ENCODE peak calls at places on chromosomes 16 and 17, in four cellular contexts. B is Calu3, G is NCI-H2081, E is HCT116. M is an unnamed sample.

GRCh38 chr17:31802502-31802901 is 56.5 kb downstream of the COPRS start:
- DNase-seq in E (peak; percentile 31), B (no peak), G (no peak), M (no peak)

GRCh38 chr17:73240561-73240960 is 21.1 kb downstream of the CPSF4L start:
- DNase-seq in E (no peak), B (no peak), G (no peak), M (no peak)

GRCh38 chr16:17377360-17378324 is 93.1 kb downstream of the XYLT1 start:
- DNase-seq in B (no peak), G (no peak), E (no peak), M (peak; percentile 65)

GRCh38 chr17:44108440-44109311 is 14.8 kb downstream of the HDAC5 start:
- DNase-seq in E (no peak), B (no peak), G (no peak), M (no peak)

GRCh38 chr16:8887952-8888560 is 5.9 kb downstream of the LITAFD start:
- DNase-seq in E (no peak), B (no peak), G (no peak), M (peak; percentile 65)

GRCh38 chr16:50960517-50961202 is 190.4 kb downstream of the SALL1 start:
- DNase-seq in B (no peak), G (no peak), E (no peak), M (no peak)

GRCh38 chr16:50724237-50724747 is 17.6 kb upstream of the CYLD start:
- DNase-seq in E (no peak), B (no peak), G (no peak), M (no peak)

GRCh38 chr17:55238931-55239297 is 25.8 kb upstream of the HLF start:
- DNase-seq in G (peak; percentile 70), B (no peak), E (no peak), M (peak; percentile 70)

GRCh38 chr16:87309912-87310485 is 7.2 kb downstream of the C16orf95 start:
- DNase-seq in E (no peak), G (no peak), B (no peak), M (no peak)

GRCh38 chr16:17470871-17471744 is at the start of gene XYLT1:
- DNase-seq in E (no peak), G (no peak), B (peak; percentile 50), M (no peak)

GRCh38 chr17:8791910-8792270 is 7.3 kb downstream of the MFSD6L start:
- DNase-seq in G (no peak), E (peak; percentile 19), B (no peak), M (no peak)

GRCh38 chr17:35655303-35655702 is 68.2 kb downstream of the AP2B1 start:
- DNase-seq in E (no peak), G (no peak), B (no peak), M (no peak)

GRCh38 chr16:11964761-11965539 is at the start of gene TNFRSF17:
- DNase-seq in G (no peak), E (no peak), B (no peak), M (peak; percentile 26)

GRCh38 chr17:1577186-1577585 is 14.6 kb upstream of the PITPNA start:
- DNase-seq in E (no peak), B (peak; percentile 20), G (no peak), M (peak; percentile 79)

GRCh38 chr16:12311309-12311708 is 334.8 kb downstream of the SNX29 start:
- DNase-seq in B (no peak), G (no peak), E (no peak), M (no peak)